ENCODE peak calls at places on chromosomes 13 and 19, in nine cellular contexts. J, Y, G, X, D, A, Q, H and R are unnamed samples.

GRCh38 chr13:64289702-64290101 is 2874.1 kb upstream of the PCDH20 start:
- DNase-seq in J (no peak), Y (no peak), G (no peak), X (no peak), D (no peak), A (no peak), Q (no peak), H (no peak), R (no peak)

GRCh38 chr19:45884682-45885555 is 1.0 kb downstream of the IRF2BP1 start:
- DNase-seq in J (peak; percentile 34), Y (peak; percentile 75), G (peak; percentile 46), X (peak; percentile 61), D (no peak), A (no peak), Q (no peak), H (no peak), R (peak; percentile 73)

GRCh38 chr19:35264281-35265125 is 4.3 kb upstream of the USF2 start:
- DNase-seq in J (peak; percentile 11), Y (no peak), G (peak; percentile 14), X (peak; percentile 25), D (peak; percentile 6), A (no peak), Q (no peak), H (no peak), R (no peak)

GRCh38 chr13:104140557-104140956 is 1074.3 kb upstream of the SLC10A2 start:
- DNase-seq in J (no peak), Y (no peak), G (no peak), X (no peak), D (no peak), A (no peak), Q (no peak), H (no peak), R (no peak)

GRCh38 chr19:40502647-40503046 is 35.8 kb downstream of the SPTBN4 start:
- DNase-seq in J (peak; percentile 38), Y (no peak), G (no peak), X (no peak), D (peak; percentile 28), A (peak; percentile 64), Q (no peak), H (no peak), R (peak; percentile 17)

GRCh38 chr19:18007605-18007938 is 398 bp upstream of the ARRDC2 start:
- DNase-seq in J (no peak), Y (no peak), G (no peak), X (no peak), D (no peak), A (no peak), Q (no peak), H (no peak), R (no peak)

GRCh38 chr13:100535401-100536135 is 53.0 kb downstream of the GGACT start:
- DNase-seq in J (no peak), Y (no peak), G (no peak), X (no peak), D (no peak), A (no peak), Q (no peak), H (no peak), R (no peak)

GRCh38 chr13:41811588-41812021 is 149.3 kb downstream of the VWA8 start:
- DNase-seq in J (no peak), Y (no peak), G (no peak), X (no peak), D (no peak), A (no peak), Q (no peak), H (no peak), R (no peak)

GRCh38 chr13:91277013-91277676 is 70.3 kb upstream of the MIR17HG start:
- DNase-seq in J (no peak), Y (no peak), G (no peak), X (no peak), D (no peak), A (no peak), Q (no peak), H (no peak), R (no peak)

GRCh38 chr19:38543807-38544568 is 73.8 kb downstream of the MAP4K1 start:
- DNase-seq in J (peak; percentile 73), Y (peak; percentile 74), G (peak; percentile 66), X (peak; percentile 69), D (peak; percentile 42), A (peak; percentile 90), Q (peak; percentile 9), H (peak; percentile 86), R (peak; percentile 93)

GRCh38 chr13:22024381-22024994 is 353.6 kb downstream of the FGF9 start:
- DNase-seq in J (no peak), Y (no peak), G (no peak), X (no peak), D (no peak), A (no peak), Q (no peak), H (no peak), R (no peak)

GRCh38 chr19:57655443-57655842 is 13.3 kb upstream of the ZSCAN4 start:
- DNase-seq in J (no peak), Y (no peak), G (no peak), X (no peak), D (no peak), A (no peak), Q (no peak), H (no peak), R (no peak)

GRCh38 chr19:34661357-34661756 is 15.6 kb downstream of the SCGB2B2 start:
- DNase-seq in J (peak; percentile 37), Y (no peak), G (no peak), X (no peak), D (no peak), A (no peak), Q (no peak), H (no peak), R (no peak)

GRCh38 chr19:8487137-8487851 is 15.1 kb downstream of the PRAM1 start:
- DNase-seq in J (no peak), Y (peak; percentile 100), G (no peak), X (no peak), D (peak; percentile 34), A (no peak), Q (peak; percentile 32), H (no peak), R (no peak)

GRCh38 chr19:13100031-13100588 is 2.5 kb downstream of the LYL1 start:
- DNase-seq in J (no peak), Y (peak; percentile 74), G (no peak), X (peak; percentile 34), D (no peak), A (peak; percentile 63), Q (no peak), H (no peak), R (peak; percentile 83)

GRCh38 chr19:13097331-13098258 is 5.1 kb downstream of the LYL1 start:
- DNase-seq in J (no peak), Y (peak; percentile 89), G (no peak), X (peak; percentile 76), D (no peak), A (no peak), Q (peak; percentile 49), H (no peak), R (peak; percentile 88)

GRCh38 chr19:13100871-13101589 is 1.6 kb downstream of the LYL1 start:
- DNase-seq in J (no peak), Y (peak; percentile 59), G (no peak), X (peak; percentile 46), D (no peak), A (no peak), Q (no peak), H (no peak), R (peak; percentile 63)

GRCh38 chr19:13098291-13099072 is 4.2 kb downstream of the LYL1 start:
- DNase-seq in J (no peak), Y (peak; percentile 90), G (no peak), X (peak; percentile 56), D (no peak), A (no peak), Q (no peak), H (no peak), R (peak; percentile 91)

DNA sequence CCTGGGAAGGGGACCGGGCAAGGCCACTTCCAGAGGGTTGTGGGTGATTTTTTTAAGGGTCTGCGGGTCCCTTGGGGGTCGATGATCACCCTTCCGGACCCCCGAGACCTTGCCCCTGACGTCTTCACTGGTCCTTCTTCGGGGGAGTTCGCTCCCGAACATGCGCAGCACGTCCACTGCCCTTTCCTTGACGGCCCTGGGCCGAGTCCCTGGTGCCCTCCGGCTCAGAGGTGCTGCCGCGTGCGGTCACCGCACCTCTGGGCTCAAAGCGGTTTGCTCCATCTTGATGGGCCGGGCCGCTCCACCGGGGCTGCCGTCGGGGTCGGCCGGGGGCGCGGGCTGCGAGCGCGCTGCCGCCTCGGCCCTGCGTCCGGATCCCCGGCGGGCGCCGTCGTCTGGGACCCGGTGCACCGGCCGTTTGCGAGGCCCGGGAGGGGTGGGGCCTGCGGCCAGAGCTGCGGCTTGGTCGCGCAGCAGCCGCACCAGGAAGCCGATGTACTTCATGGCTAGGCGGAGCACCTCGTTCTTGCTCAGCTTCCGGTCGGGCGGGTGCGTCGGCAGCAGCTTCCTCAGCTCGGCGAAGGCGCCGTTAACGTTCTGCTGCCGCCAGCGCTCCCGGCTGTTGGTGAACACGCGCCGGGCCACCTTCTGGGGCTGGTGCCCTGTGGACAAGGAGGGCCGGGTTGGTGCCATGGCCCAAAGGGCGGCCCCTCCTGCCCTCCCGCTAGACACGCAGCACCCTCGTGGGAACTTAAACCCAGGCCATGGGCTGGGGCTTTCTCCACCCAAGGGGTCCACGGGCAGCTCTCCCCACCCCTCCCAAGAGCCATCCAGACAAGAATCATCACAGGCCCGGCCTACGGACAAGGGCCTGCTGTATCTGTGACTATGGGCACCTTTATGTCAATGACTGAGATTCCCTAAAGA is 3.3 kb downstream of the LYL1 start:
- DNase-seq in J (peak; percentile 54), Y (peak; percentile 96), G (no peak), X (peak; percentile 52), D (peak; percentile 85), A (no peak), Q (peak; percentile 52), H (no peak), R (peak; percentile 89)
- TF ChIP-seq POLR2A in J (no peak), Y (peak; percentile 49), G (no peak), X (no peak), D (peak; percentile 61), A (no peak), Q (no peak), H (no peak), R (peak; percentile 67)

GRCh38 chr19:48835734-48836088 is 580 bp downstream of the HSD17B14 start:
- DNase-seq in J (peak; percentile 95), Y (peak; percentile 86), G (peak; percentile 95), X (peak; percentile 96), D (peak; percentile 96), A (peak; percentile 68), Q (peak; percentile 99), H (peak; percentile 71), R (peak; percentile 92)
- TF ChIP-seq POLR2A in J (peak; percentile 6), Y (no peak), G (no peak), X (peak; percentile 53), D (peak; percentile 28), A (no peak), Q (peak; percentile 51), H (no peak), R (peak; percentile 71)

GRCh38 chr13:67440240-67440639 is 210.1 kb upstream of the PCDH9 start:
- DNase-seq in J (no peak), Y (no peak), G (no peak), X (no peak), D (no peak), A (no peak), Q (no peak), H (no peak), R (peak; percentile 4)
- TF ChIP-seq POLR2A in J (no peak), Y (no peak), G (no peak), X (no peak), D (no peak), A (no peak), Q (no peak), H (no peak), R (no peak)

DNA sequence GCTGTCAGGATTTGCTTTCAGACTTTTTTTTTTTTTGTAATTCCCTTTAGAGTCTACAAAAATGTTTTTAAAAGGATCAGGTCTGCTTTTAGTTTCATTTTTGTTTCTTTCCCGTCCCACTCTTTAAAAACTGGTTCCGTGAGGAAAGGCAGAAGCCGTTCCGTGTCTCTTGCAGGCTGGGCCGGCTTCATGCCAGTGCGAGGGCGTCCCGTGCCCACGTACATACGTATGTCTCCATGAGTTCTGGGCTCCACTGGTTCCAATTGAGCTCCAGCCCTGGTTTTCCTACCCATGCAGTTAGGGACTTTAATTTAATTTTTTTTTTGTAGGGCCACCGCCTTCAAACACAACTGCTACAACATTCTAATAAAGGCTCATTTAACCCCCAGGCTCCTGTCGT is 8.8 kb downstream of the TSSK6 start:
- DNase-seq in J (no peak), Y (no peak), G (no peak), X (no peak), D (no peak), A (no peak), Q (no peak), H (no peak), R (no peak)
- TF ChIP-seq POLR2A in J (no peak), Y (no peak), G (no peak), X (no peak), D (no peak), A (no peak), Q (no peak), H (no peak), R (no peak)